ENCODE peak calls at places on chromosomes 3 and 15, in five cellular contexts. One of them, this sample, is unnamed.

GRCh38 chr3:195774917-195775316 is 36.8 kb downstream of the MUC4 start:
- DNase-seq in RWPE1: no peak
- DNase-seq in RPMI8226: peak; percentile 61
- DNase-seq in stimulated activated CD4-positive, alpha-beta T cell treated with anti-CD3 and anti-CD28 coated beads, TNF-alpha, amount 100 ng/mL, for 24 hours: no peak
- DNase-seq in H54: peak; percentile 74
- DNase-seq in this sample: peak; percentile 61

GRCh38 chr3:110811050-110811449 is 260.6 kb upstream of the NECTIN3 start:
- DNase-seq in RWPE1: no peak
- DNase-seq in RPMI8226: no peak
- DNase-seq in stimulated activated CD4-positive, alpha-beta T cell treated with anti-CD3 and anti-CD28 coated beads, TNF-alpha, amount 100 ng/mL, for 24 hours: no peak
- DNase-seq in H54: no peak
- DNase-seq in this sample: no peak

GRCh38 chr3:168847293-168847883 is 751.7 kb upstream of the GOLIM4 start:
- DNase-seq in RWPE1: peak; percentile 26
- DNase-seq in RPMI8226: peak; percentile 76
- DNase-seq in stimulated activated CD4-positive, alpha-beta T cell treated with anti-CD3 and anti-CD28 coated beads, TNF-alpha, amount 100 ng/mL, for 24 hours: no peak
- DNase-seq in H54: peak; percentile 3
- DNase-seq in this sample: peak; percentile 29

GRCh38 chr15:85477730-85478129 is 97.3 kb downstream of the AKAP13 start:
- DNase-seq in RWPE1: peak; percentile 44
- DNase-seq in RPMI8226: no peak
- DNase-seq in stimulated activated CD4-positive, alpha-beta T cell treated with anti-CD3 and anti-CD28 coated beads, TNF-alpha, amount 100 ng/mL, for 24 hours: no peak
- DNase-seq in H54: no peak
- DNase-seq in this sample: no peak

GRCh38 chr3:86995537-86995936 is 4.6 kb upstream of the VGLL3 start:
- DNase-seq in RWPE1: peak; percentile 38
- DNase-seq in RPMI8226: no peak
- DNase-seq in stimulated activated CD4-positive, alpha-beta T cell treated with anti-CD3 and anti-CD28 coated beads, TNF-alpha, amount 100 ng/mL, for 24 hours: no peak
- DNase-seq in H54: no peak
- DNase-seq in this sample: no peak

GRCh38 chr3:72258366-72258765 is 473.4 kb upstream of the PROK2 start:
- DNase-seq in RWPE1: no peak
- DNase-seq in RPMI8226: no peak
- DNase-seq in stimulated activated CD4-positive, alpha-beta T cell treated with anti-CD3 and anti-CD28 coated beads, TNF-alpha, amount 100 ng/mL, for 24 hours: no peak
- DNase-seq in H54: no peak
- DNase-seq in this sample: no peak

GRCh38 chr3:128801779-128802369 is 75.9 kb downstream of the RAB7A start:
- DNase-seq in RWPE1: no peak
- DNase-seq in RPMI8226: no peak
- DNase-seq in stimulated activated CD4-positive, alpha-beta T cell treated with anti-CD3 and anti-CD28 coated beads, TNF-alpha, amount 100 ng/mL, for 24 hours: no peak
- DNase-seq in H54: no peak
- DNase-seq in this sample: peak; percentile 92

GRCh38 chr15:73002509-73002908 is 49.8 kb upstream of the NEO1 start:
- DNase-seq in RWPE1: no peak
- DNase-seq in RPMI8226: no peak
- DNase-seq in stimulated activated CD4-positive, alpha-beta T cell treated with anti-CD3 and anti-CD28 coated beads, TNF-alpha, amount 100 ng/mL, for 24 hours: no peak
- DNase-seq in H54: no peak
- DNase-seq in this sample: no peak

GRCh38 chr3:162436826-162437225 is 940.2 kb downstream of the OTOL1 start:
- DNase-seq in RWPE1: no peak
- DNase-seq in RPMI8226: no peak
- DNase-seq in stimulated activated CD4-positive, alpha-beta T cell treated with anti-CD3 and anti-CD28 coated beads, TNF-alpha, amount 100 ng/mL, for 24 hours: no peak
- DNase-seq in H54: no peak
- DNase-seq in this sample: no peak

GRCh38 chr15:97168704-97169475 is 791.6 kb upstream of the ARRDC4 start:
- DNase-seq in RWPE1: no peak
- DNase-seq in RPMI8226: no peak
- DNase-seq in stimulated activated CD4-positive, alpha-beta T cell treated with anti-CD3 and anti-CD28 coated beads, TNF-alpha, amount 100 ng/mL, for 24 hours: no peak
- DNase-seq in H54: no peak
- DNase-seq in this sample: no peak

GRCh38 chr3:26920579-26920978 is 298.0 kb downstream of the LRRC3B start:
- DNase-seq in RWPE1: no peak
- DNase-seq in RPMI8226: no peak
- DNase-seq in stimulated activated CD4-positive, alpha-beta T cell treated with anti-CD3 and anti-CD28 coated beads, TNF-alpha, amount 100 ng/mL, for 24 hours: no peak
- DNase-seq in H54: no peak
- DNase-seq in this sample: peak; percentile 2

GRCh38 chr3:57161131-57161538 is 4.0 kb downstream of the IL17RD start:
- DNase-seq in RWPE1: no peak
- DNase-seq in RPMI8226: no peak
- DNase-seq in stimulated activated CD4-positive, alpha-beta T cell treated with anti-CD3 and anti-CD28 coated beads, TNF-alpha, amount 100 ng/mL, for 24 hours: no peak
- DNase-seq in H54: no peak
- DNase-seq in this sample: no peak

GRCh38 chr15:101114610-101115009 is 137.2 kb downstream of the CHSY1 start:
- DNase-seq in RWPE1: no peak
- DNase-seq in RPMI8226: no peak
- DNase-seq in stimulated activated CD4-positive, alpha-beta T cell treated with anti-CD3 and anti-CD28 coated beads, TNF-alpha, amount 100 ng/mL, for 24 hours: no peak
- DNase-seq in H54: no peak
- DNase-seq in this sample: no peak

GRCh38 chr15:70788114-70789049 is 25.0 kb upstream of the UACA start:
- DNase-seq in RWPE1: no peak
- DNase-seq in RPMI8226: no peak
- DNase-seq in stimulated activated CD4-positive, alpha-beta T cell treated with anti-CD3 and anti-CD28 coated beads, TNF-alpha, amount 100 ng/mL, for 24 hours: no peak
- DNase-seq in H54: no peak
- DNase-seq in this sample: no peak

GRCh38 chr3:189042832-189043231 is 128.9 kb upstream of the TPRG1 start:
- DNase-seq in RWPE1: no peak
- DNase-seq in RPMI8226: no peak
- DNase-seq in stimulated activated CD4-positive, alpha-beta T cell treated with anti-CD3 and anti-CD28 coated beads, TNF-alpha, amount 100 ng/mL, for 24 hours: no peak
- DNase-seq in H54: no peak
- DNase-seq in this sample: no peak